ENCODE peak calls at places on chromosome 2, in four cellular contexts. H is kidney tubule cell; F is neural crest cell; T is stimulated activated CD8-positive, alpha-beta memory T cell treated with anti-CD3 and anti-CD28 coated beads, Interleukin-2, amount 100 ng/mL, for 1 hour. R is an unnamed sample.

GRCh38 chr2:86274918-86275275 is 62.5 kb downstream of the REEP1 start:
- DNase-seq in H (peak), F (no peak), T (no peak), R (no peak)

GRCh38 chr2:105473011-105473410 is 74.2 kb upstream of the FHL2 start:
- DNase-seq in H (no peak), F (no peak), T (no peak), R (no peak)

GRCh38 chr2:108541451-108541850 is 7.2 kb downstream of the LIMS1 start:
- DNase-seq in H (no peak), F (no peak), T (no peak), R (no peak)

GRCh38 chr2:37582371-37582770 is 89.1 kb downstream of the CDC42EP3 start:
- DNase-seq in H (no peak), F (no peak), T (no peak), R (no peak)

GRCh38 chr2:11749646-11750349 is 3.4 kb downstream of the LPIN1 start:
- DNase-seq in H (no peak), F (no peak), T (no peak), R (no peak)

GRCh38 chr2:205187731-205188130 is 494.6 kb upstream of the NRP2 start:
- DNase-seq in H (peak), F (no peak), T (no peak), R (no peak)

GRCh38 chr2:64675860-64676259 is 22.1 kb upstream of the SERTAD2 start:
- DNase-seq in H (peak), F (no peak), T (no peak), R (no peak)

GRCh38 chr2:239477606-239478005 is 76.8 kb upstream of the HDAC4 start:
- DNase-seq in H (no peak), F (no peak), T (no peak), R (no peak)